ENCODE peak calls at places on chromosomes 7 and 10, in six cellular contexts. D, P, G, F, J and Z are unnamed samples.

GRCh38 chr7:94028768-94029167 is 24.6 kb upstream of the BET1 start:
- DNase-seq in D (no peak), P (no peak), G (no peak), F (no peak), J (no peak), Z (no peak)

GRCh38 chr7:111765936-111766643 is 203.8 kb upstream of the IMMP2L start:
- DNase-seq in D (no peak), P (no peak), G (peak), F (no peak), J (no peak), Z (no peak)

GRCh38 chr10:52779541-52780390 is 7.2 kb upstream of the MBL2 start:
- DNase-seq in D (no peak), P (peak), G (no peak), F (peak), J (no peak), Z (peak)

GRCh38 chr10:119680050-119680449 is 28.9 kb downstream of the BAG3 start:
- DNase-seq in D (no peak), P (no peak), G (peak), F (no peak), J (peak), Z (no peak)

GRCh38 chr7:81499262-81500116 is 270.4 kb downstream of the HGF start:
- DNase-seq in D (no peak), P (peak), G (peak), F (peak), J (no peak), Z (peak)

GRCh38 chr7:74002474-74003017 is 25.4 kb upstream of the ELN start:
- DNase-seq in D (no peak), P (peak), G (no peak), F (no peak), J (no peak), Z (no peak)

GRCh38 chr10:69179089-69179742 is 818 bp upstream of the SUPV3L1 start:
- DNase-seq in D (no peak), P (no peak), G (no peak), F (no peak), J (no peak), Z (peak)

GRCh38 chr7:107613948-107614347 is 33.9 kb downstream of the BCAP29 start:
- DNase-seq in D (no peak), P (no peak), G (peak), F (no peak), J (no peak), Z (no peak)

GRCh38 chr7:54888067-54888735 is 129.2 kb upstream of the SEC61G start:
- DNase-seq in D (no peak), P (no peak), G (no peak), F (no peak), J (no peak), Z (no peak)

GRCh38 chr10:110008518-110009339 is 945 bp downstream of the ADD3 start:
- DNase-seq in D (no peak), P (peak), G (peak), F (peak), J (no peak), Z (peak)

GRCh38 chr7:101557978-101558741 is 70.9 kb downstream of the MYL10 start:
- DNase-seq in D (peak), P (no peak), G (no peak), F (no peak), J (no peak), Z (no peak)

GRCh38 chr7:64314493-64315020 is 796 bp downstream of the ZNF736 start:
- DNase-seq in D (no peak), P (no peak), G (no peak), F (no peak), J (no peak), Z (no peak)

GRCh38 chr7:84022686-84023308 is 171.8 kb downstream of the SEMA3A start:
- DNase-seq in D (no peak), P (no peak), G (no peak), F (no peak), J (no peak), Z (no peak)

GRCh38 chr7:104137971-104138370 is 69.8 kb downstream of the ORC5 start:
- DNase-seq in D (no peak), P (no peak), G (no peak), F (no peak), J (no peak), Z (no peak)

GRCh38 chr10:71633935-71634334 is 85.6 kb downstream of the C10orf105 start:
- DNase-seq in D (no peak), P (no peak), G (no peak), F (no peak), J (no peak), Z (no peak)

GRCh38 chr10:117552156-117552620 is 9.6 kb downstream of the EMX2 start:
- DNase-seq in D (no peak), P (no peak), G (peak), F (no peak), J (peak), Z (no peak)

GRCh38 chr10:126397640-126398382 is 9.5 kb upstream of the ADAM12 start:
- DNase-seq in D (no peak), P (no peak), G (no peak), F (no peak), J (no peak), Z (no peak)

GRCh38 chr10:105292236-105292635 is 651.1 kb downstream of the SORCS3 start:
- DNase-seq in D (no peak), P (no peak), G (no peak), F (no peak), J (no peak), Z (no peak)

GRCh38 chr10:43846187-43846680 is 197.6 kb upstream of the ZNF32 start:
- DNase-seq in D (peak), P (peak), G (no peak), F (no peak), J (no peak), Z (no peak)

GRCh38 chr7:82179311-82179710 is 264.3 kb downstream of the CACNA2D1 start:
- DNase-seq in D (no peak), P (no peak), G (no peak), F (no peak), J (no peak), Z (no peak)

GRCh38 chr10:88810196-88810961 is 7.8 kb downstream of the LIPM start:
- DNase-seq in D (no peak), P (no peak), G (peak), F (peak), J (no peak), Z (peak)

GRCh38 chr10:30207485-30208052 is 141.5 kb downstream of the MTPAP start:
- DNase-seq in D (no peak), P (no peak), G (no peak), F (no peak), J (no peak), Z (no peak)

GRCh38 chr10:97509120-97509670 is 10.5 kb downstream of the UBTD1 start:
- DNase-seq in D (no peak), P (no peak), G (no peak), F (no peak), J (no peak), Z (no peak)

GRCh38 chr7:77459311-77459726 is 43.2 kb upstream of the GSAP start:
- DNase-seq in D (no peak), P (no peak), G (no peak), F (no peak), J (no peak), Z (no peak)

GRCh38 chr10:48412933-48413332 is 106.5 kb downstream of the MAPK8 start:
- DNase-seq in D (no peak), P (no peak), G (no peak), F (no peak), J (no peak), Z (no peak)

GRCh38 chr10:34522542-34522941 is 292.6 kb downstream of the PARD3 start:
- DNase-seq in D (no peak), P (no peak), G (no peak), F (no peak), J (no peak), Z (no peak)

GRCh38 chr10:16559236-16559773 is 37.6 kb upstream of the C1QL3 start:
- DNase-seq in D (no peak), P (no peak), G (no peak), F (no peak), J (no peak), Z (no peak)

GRCh38 chr7:17095001-17095574 is 203.4 kb upstream of the AHR start:
- DNase-seq in D (peak), P (no peak), G (peak), F (peak), J (peak), Z (peak)

GRCh38 chr7:20083781-20084180 is 133.4 kb downstream of the MACC1 start:
- DNase-seq in D (no peak), P (no peak), G (no peak), F (no peak), J (no peak), Z (no peak)

GRCh38 chr10:63414481-63415260 is 51.1 kb downstream of the JMJD1C start:
- DNase-seq in D (no peak), P (no peak), G (no peak), F (no peak), J (no peak), Z (no peak)

GRCh38 chr7:27605689-27606269 is 56.9 kb downstream of the HIBADH start:
- DNase-seq in D (no peak), P (no peak), G (no peak), F (peak), J (no peak), Z (no peak)

DNA sequence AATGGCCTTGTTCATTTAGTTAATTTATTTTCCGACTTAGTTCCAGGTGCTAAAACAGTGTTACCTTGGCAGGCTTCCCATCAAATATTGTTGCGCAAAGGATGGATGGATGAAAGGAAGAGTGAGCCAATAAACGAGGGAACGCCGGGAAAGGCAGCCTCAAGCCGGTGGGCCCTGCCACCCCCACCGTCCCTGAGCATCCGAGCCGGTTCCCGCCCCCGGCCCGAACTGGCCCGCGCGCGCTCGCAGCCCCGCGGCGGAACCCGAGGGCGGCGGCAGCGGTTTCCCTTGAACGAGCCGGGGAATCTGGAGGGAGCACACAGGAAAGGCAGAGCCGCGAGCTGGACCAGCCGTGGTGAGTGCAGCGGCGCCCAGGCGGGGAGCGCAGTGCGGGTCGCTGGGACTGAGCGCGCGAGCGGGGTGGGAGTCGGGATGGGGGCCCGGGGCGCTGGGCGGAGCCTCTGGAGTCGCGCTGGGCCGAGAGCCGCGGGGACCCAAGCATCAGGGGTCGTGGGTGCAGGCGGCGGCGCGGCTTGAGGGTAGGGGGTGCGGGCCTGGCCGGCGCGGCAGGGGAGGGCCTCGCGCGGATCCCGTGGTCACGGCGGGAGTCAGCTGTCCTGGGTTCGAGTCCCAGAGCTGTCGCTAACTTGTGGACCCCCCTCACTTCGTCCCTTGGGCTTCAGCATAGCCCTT is at the start of gene AGK:
- DNase-seq in D (peak), P (peak), G (peak), F (peak), J (peak), Z (peak)
- TF ChIP-seq POLR2A in D (no peak), P (no peak), G (no peak), F (no peak), J (no peak), Z (peak)

DNA sequence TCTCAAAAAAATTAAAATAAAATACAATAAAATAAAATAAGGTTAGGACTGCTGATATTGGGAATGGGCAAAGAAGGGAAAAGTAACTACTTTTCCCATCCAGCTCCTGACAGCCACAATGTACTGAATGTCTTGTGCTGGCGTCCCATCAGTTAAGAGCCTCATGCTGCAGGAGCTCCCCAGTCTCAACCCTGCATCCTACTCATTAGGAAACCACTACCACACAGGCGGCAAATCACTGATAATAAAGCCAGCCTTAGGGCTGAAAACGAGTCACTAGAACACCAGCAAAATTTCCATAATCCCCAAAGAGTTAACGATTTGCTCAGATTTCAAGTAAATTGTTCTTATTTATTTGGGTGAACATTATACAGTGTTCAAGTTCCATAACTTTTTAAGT is 4.3 kb downstream of the YWHAG start:
- DNase-seq in D (no peak), P (no peak), G (no peak), F (no peak), J (no peak), Z (no peak)
- TF ChIP-seq POLR2A in D (no peak), P (no peak), G (no peak), F (no peak), J (no peak), Z (no peak)

DNA sequence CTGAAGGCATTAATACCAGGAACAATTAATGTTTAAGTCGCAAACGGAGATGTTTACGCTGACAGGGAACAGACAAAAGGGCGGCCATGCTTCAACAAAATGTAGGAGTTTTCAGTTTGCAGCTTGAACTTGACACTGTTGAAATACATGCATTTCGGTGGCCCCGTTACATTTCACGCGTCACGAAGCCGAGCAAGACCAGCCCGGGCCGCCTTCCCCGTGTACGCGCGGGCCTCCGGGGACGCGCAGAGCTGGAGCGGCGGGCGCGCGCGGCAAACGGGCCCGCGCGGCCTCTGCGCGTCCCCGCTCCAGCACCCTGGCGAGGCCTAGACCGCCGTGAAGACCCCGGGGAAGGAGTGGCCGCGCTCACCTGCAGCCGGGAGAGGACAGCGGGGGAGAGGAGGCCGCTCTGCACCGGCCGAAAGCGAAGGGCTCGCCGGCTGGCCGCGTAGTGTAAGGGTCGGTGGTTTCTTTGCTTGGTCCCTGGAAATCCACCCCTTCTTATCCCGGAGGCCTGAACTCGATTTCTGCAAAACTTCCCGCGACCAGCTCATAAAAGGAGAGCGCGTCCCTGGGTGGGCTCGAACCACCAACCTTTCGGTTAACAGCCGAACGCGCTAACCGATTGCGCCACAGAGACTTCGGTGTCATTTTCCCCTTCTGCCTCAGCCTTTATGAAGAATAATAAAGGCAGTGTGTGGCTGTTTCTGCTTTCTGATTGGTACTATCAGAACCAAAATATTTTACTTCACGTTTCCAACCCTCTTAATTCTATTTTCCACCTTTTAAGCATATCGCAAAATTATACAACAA is 11.3 kb upstream of the EBLN1 start:
- DNase-seq in D (peak), P (peak), G (peak), F (peak), J (peak), Z (peak)
- TF ChIP-seq POLR2A in D (no peak), P (no peak), G (peak), F (peak), J (no peak), Z (peak)

DNA sequence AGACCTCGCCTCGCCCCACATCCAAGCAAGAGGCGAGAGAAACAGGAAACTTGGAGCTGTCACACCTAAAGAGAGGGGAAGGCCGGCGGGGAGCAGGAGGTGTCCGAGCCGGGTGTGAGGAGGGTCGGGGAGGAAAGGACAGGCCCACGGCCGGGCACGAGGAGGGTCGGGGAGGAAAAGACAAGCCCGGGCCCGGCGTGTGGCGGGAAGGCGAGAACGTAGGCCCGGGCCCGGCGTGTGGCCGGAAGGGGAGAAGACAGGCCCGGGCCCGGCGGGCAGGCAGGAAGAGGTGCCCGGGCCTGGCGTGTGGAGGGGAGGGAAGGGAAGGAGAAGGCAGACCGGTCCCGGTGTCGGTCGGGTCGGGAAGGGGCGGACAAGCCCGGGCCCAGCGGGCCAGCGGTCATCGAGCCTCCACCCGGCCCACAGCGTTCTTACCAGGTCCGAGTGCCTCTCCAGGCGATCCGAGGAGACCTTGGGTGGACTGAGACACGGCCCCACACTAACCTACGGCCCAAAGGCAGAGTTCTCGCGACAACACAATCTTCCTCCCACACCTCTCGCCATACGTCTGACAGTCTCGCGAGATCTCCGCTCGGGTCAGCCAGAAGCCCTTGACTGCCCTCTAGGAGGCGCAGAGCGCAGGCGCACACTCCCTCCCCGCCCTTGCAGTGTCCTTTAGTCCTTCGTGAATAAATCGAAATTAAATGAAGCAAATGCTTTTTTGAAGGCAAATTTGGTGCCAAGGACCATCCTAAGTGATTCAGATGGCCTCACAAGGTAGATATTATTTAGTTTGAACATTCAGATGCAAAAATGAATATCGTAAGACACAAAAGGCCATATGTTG is at the start of gene NCOA4:
- DNase-seq in D (peak), P (peak), G (peak), F (peak), J (peak), Z (peak)
- TF ChIP-seq POLR2A in D (no peak), P (peak), G (peak), F (peak), J (no peak), Z (peak)

DNA sequence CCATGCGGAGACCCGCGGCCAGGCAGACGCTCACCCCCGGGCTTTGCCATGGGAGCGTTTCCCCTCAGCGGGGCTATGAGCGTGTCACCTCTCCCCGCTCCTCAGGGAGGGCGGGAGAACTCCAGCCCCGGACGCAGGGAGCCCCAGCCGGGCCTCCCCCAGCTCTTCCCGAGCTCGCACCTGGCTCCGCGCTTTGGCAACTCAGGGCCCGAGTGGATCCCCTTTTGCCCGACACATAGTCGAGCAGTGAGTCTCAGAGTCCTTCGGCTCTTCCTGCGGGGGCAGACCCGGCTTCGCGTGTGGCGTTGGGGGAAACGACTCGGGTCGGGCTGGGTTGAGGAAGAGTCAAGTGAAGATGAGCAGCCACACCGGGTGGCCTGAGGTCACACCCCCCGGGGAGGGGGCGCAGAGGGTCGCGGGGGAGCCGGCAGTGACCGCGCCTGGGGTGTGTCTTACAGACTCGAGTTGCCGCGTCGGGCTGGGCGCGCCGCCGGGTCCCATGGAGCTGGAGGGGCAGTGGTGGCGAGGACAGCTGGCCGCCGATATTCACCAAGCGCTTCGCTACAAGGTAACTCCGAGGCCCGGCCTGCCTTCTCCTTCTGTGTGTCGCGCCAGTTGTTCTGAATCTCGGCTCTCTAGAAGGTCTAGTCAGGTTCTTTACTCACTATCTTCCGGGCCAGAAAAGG is 655 bp downstream of the CCNJ start:
- DNase-seq in D (peak), P (peak), G (peak), F (peak), J (peak), Z (peak)
- TF ChIP-seq POLR2A in D (no peak), P (no peak), G (no peak), F (no peak), J (no peak), Z (no peak)